ENCODE peak calls at places on chromosomes 5 and 9, in six cellular contexts. One of them, this sample, is unnamed.

GRCh38 chr9:83066771-83067170 is 3.8 kb upstream of the RASEF start:
- DNase-seq in left lung: no peak
- DNase-seq in lower lobe of right lung: no peak
- DNase-seq in body of pancreas: no peak
- DNase-seq in neural progenitor cell: no peak
- DNase-seq in IMR-90: peak; percentile 89
- DNase-seq in this sample: no peak

GRCh38 chr9:89597711-89598707 is 6.8 kb upstream of the GADD45G start:
- DNase-seq in neural progenitor cell: peak; percentile 74
- DNase-seq in left lung: no peak
- DNase-seq in IMR-90: peak; percentile 59
- DNase-seq in body of pancreas: peak; percentile 66
- DNase-seq in lower lobe of right lung: no peak
- DNase-seq in this sample: peak; percentile 70

GRCh38 chr5:386432-387341 is 56.3 kb upstream of the EXOC3 start:
- DNase-seq in neural progenitor cell: no peak
- DNase-seq in IMR-90: peak; percentile 76
- DNase-seq in left lung: no peak
- DNase-seq in body of pancreas: no peak
- DNase-seq in lower lobe of right lung: no peak
- DNase-seq in this sample: peak; percentile 26

GRCh38 chr5:78287833-78288232 is 6.7 kb downstream of the AP3B1 start:
- DNase-seq in IMR-90: peak; percentile 84
- DNase-seq in neural progenitor cell: no peak
- DNase-seq in left lung: no peak
- DNase-seq in body of pancreas: no peak
- DNase-seq in lower lobe of right lung: no peak
- DNase-seq in this sample: no peak

GRCh38 chr5:18720002-18720401 is 1085.7 kb downstream of the TAF11L14 start:
- DNase-seq in lower lobe of right lung: no peak
- DNase-seq in neural progenitor cell: no peak
- DNase-seq in IMR-90: no peak
- DNase-seq in body of pancreas: no peak
- DNase-seq in left lung: no peak
- DNase-seq in this sample: no peak

GRCh38 chr5:17305024-17305423 is 87.6 kb downstream of the BASP1 start:
- DNase-seq in body of pancreas: no peak
- DNase-seq in left lung: no peak
- DNase-seq in IMR-90: peak; percentile 76
- DNase-seq in lower lobe of right lung: no peak
- DNase-seq in neural progenitor cell: no peak
- DNase-seq in this sample: no peak

GRCh38 chr5:138065102-138065501 is 18.7 kb upstream of the WNT8A start:
- DNase-seq in lower lobe of right lung: no peak
- DNase-seq in neural progenitor cell: peak; percentile 24
- DNase-seq in left lung: no peak
- DNase-seq in body of pancreas: no peak
- DNase-seq in IMR-90: no peak
- DNase-seq in this sample: peak; percentile 79

GRCh38 chr5:89105836-89106235 is 222.9 kb upstream of the MEF2C start:
- DNase-seq in IMR-90: no peak
- DNase-seq in neural progenitor cell: no peak
- DNase-seq in body of pancreas: no peak
- DNase-seq in lower lobe of right lung: no peak
- DNase-seq in left lung: no peak
- DNase-seq in this sample: no peak

GRCh38 chr5:69079556-69079955 is 14.3 kb upstream of the SLC30A5 start:
- DNase-seq in neural progenitor cell: no peak
- DNase-seq in left lung: no peak
- DNase-seq in lower lobe of right lung: no peak
- DNase-seq in body of pancreas: peak; percentile 58
- DNase-seq in IMR-90: no peak
- DNase-seq in this sample: no peak

GRCh38 chr5:122332589-122333555 is 20.8 kb downstream of the SNCAIP start:
- DNase-seq in IMR-90: no peak
- DNase-seq in body of pancreas: no peak
- DNase-seq in lower lobe of right lung: no peak
- DNase-seq in left lung: no peak
- DNase-seq in neural progenitor cell: peak; percentile 30
- DNase-seq in this sample: peak; percentile 14

GRCh38 chr9:113934826-113935676 is 58.9 kb downstream of the ZNF618 start:
- DNase-seq in lower lobe of right lung: no peak
- DNase-seq in neural progenitor cell: no peak
- DNase-seq in body of pancreas: no peak
- DNase-seq in left lung: no peak
- DNase-seq in IMR-90: no peak
- DNase-seq in this sample: no peak

GRCh38 chr9:93884808-93885207 is 70.3 kb downstream of the BARX1 start:
- DNase-seq in left lung: no peak
- DNase-seq in body of pancreas: no peak
- DNase-seq in lower lobe of right lung: no peak
- DNase-seq in neural progenitor cell: no peak
- DNase-seq in IMR-90: no peak
- DNase-seq in this sample: no peak

GRCh38 chr5:93721045-93721444 is 20.4 kb downstream of the POU5F2 start:
- DNase-seq in lower lobe of right lung: no peak
- DNase-seq in left lung: no peak
- DNase-seq in body of pancreas: no peak
- DNase-seq in neural progenitor cell: no peak
- DNase-seq in IMR-90: no peak
- DNase-seq in this sample: no peak

GRCh38 chr9:93962561-93963440 is 7.6 kb upstream of the BARX1 start:
- DNase-seq in lower lobe of right lung: peak; percentile 85
- DNase-seq in IMR-90: peak; percentile 78
- DNase-seq in neural progenitor cell: peak; percentile 93
- DNase-seq in left lung: peak; percentile 86
- DNase-seq in body of pancreas: peak; percentile 86
- DNase-seq in this sample: peak; percentile 89

GRCh38 chr5:169954786-169955185 is 25.5 kb downstream of the INSYN2B start:
- DNase-seq in body of pancreas: no peak
- DNase-seq in lower lobe of right lung: no peak
- DNase-seq in left lung: no peak
- DNase-seq in neural progenitor cell: no peak
- DNase-seq in IMR-90: no peak
- DNase-seq in this sample: no peak

GRCh38 chr5:34791761-34792244 is 47.2 kb upstream of the TTC23L start:
- DNase-seq in left lung: no peak
- DNase-seq in lower lobe of right lung: no peak
- DNase-seq in neural progenitor cell: no peak
- DNase-seq in IMR-90: peak; percentile 81
- DNase-seq in body of pancreas: no peak
- DNase-seq in this sample: no peak

GRCh38 chr5:143161893-143162520 is 241.5 kb downstream of the NR3C1 start:
- DNase-seq in IMR-90: peak; percentile 89
- DNase-seq in lower lobe of right lung: no peak
- DNase-seq in neural progenitor cell: no peak
- DNase-seq in left lung: no peak
- DNase-seq in body of pancreas: no peak
- DNase-seq in this sample: no peak

GRCh38 chr5:36305571-36306326 is 4.0 kb upstream of the RANBP3L start:
- DNase-seq in left lung: no peak
- DNase-seq in body of pancreas: peak; percentile 50
- DNase-seq in IMR-90: peak; percentile 38
- DNase-seq in neural progenitor cell: no peak
- DNase-seq in lower lobe of right lung: peak; percentile 47
- DNase-seq in this sample: peak; percentile 12

GRCh38 chr9:10250200-10250599 is 362.6 kb downstream of the PTPRD start:
- DNase-seq in neural progenitor cell: no peak
- DNase-seq in body of pancreas: no peak
- DNase-seq in lower lobe of right lung: no peak
- DNase-seq in left lung: no peak
- DNase-seq in IMR-90: no peak
- DNase-seq in this sample: no peak

DNA sequence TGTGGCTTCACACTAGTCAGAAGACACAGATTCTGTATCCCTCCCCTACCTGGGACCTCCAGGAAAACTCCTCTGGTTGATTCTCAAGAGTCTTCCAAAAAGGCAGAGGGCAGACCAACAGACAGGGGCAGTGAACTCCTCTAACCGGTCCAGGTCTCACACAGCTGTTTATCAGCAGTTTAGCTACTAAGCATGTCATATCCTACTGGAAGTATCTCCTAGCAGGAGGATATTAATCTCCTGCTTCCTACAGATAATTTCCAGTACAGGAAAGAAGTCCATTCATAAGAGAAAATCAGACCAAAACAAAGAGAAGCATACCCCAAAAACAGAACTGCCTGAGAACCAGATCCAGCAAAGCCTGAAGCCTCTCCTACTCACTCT is 64.3 kb downstream of the DTWD2 start:
- DNase-seq in neural progenitor cell: no peak
- DNase-seq in IMR-90: no peak
- DNase-seq in body of pancreas: no peak
- DNase-seq in lower lobe of right lung: no peak
- DNase-seq in left lung: no peak
- DNase-seq in this sample: no peak
- H3K4me3 ChIP-seq in neural progenitor cell: no peak overlapping the region
- H3K4me3 ChIP-seq in IMR-90: no peak overlapping the region
- H3K4me3 ChIP-seq in body of pancreas: no peak overlapping the region
- H3K4me3 ChIP-seq in lower lobe of right lung: no peak overlapping the region
- H3K4me3 ChIP-seq in left lung: no peak overlapping the region
- H3K4me3 ChIP-seq in this sample: no peak overlapping the region

DNA sequence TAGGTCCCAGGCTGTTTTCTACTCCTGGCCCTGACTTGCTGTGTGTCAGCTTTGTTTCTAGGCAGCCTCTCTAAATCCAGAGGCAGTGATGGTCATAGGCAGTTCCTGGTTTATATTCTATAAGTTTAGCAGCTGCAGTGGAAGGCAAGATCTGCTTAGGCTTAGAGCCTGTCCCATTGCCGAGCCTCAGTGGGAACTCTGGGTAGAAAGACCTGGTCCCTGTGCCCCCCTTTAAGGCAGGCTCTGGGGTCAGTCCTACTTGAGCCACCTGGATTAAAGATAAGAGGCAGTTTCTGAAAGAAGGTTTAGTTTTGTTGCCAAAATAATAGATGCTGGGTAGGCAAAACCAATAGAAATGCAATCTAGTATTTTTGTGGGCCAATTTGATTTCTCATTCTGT is 13.6 kb downstream of the MCCC2 start:
- DNase-seq in body of pancreas: no peak
- DNase-seq in IMR-90: no peak
- DNase-seq in left lung: no peak
- DNase-seq in neural progenitor cell: no peak
- DNase-seq in lower lobe of right lung: no peak
- DNase-seq in this sample: no peak
- H3K36me3 ChIP-seq in body of pancreas: peaks cover 23% of the 10 kb centered on the region
- H3K36me3 ChIP-seq in IMR-90: peaks cover 8% of the 10 kb centered on the region
- H3K36me3 ChIP-seq in left lung: peaks cover 76% of the 10 kb centered on the region
- H3K36me3 ChIP-seq in neural progenitor cell: no peaks in the 10 kb centered on the region
- H3K36me3 ChIP-seq in lower lobe of right lung: peaks cover 82% of the 10 kb centered on the region
- H3K36me3 ChIP-seq in this sample: peaks cover 18% of the 10 kb centered on the region

GRCh38 chr5:171309276-171309525 is 153 bp downstream of the TLX3 start:
- DNase-seq in left lung: no peak
- DNase-seq in lower lobe of right lung: no peak
- DNase-seq in IMR-90: no peak
- DNase-seq in neural progenitor cell: no peak
- DNase-seq in body of pancreas: no peak
- DNase-seq in this sample: no peak
- H3K27me3 ChIP-seq in left lung: peaks cover 96% of the 10 kb centered on the region
- H3K27me3 ChIP-seq in lower lobe of right lung: peaks cover 94% of the 10 kb centered on the region
- H3K27me3 ChIP-seq in IMR-90: peaks cover 97% of the 10 kb centered on the region
- H3K27me3 ChIP-seq in neural progenitor cell: peaks cover 100% of the 10 kb centered on the region
- H3K27me3 ChIP-seq in body of pancreas: peaks cover 68% of the 10 kb centered on the region
- H3K27me3 ChIP-seq in this sample: peaks cover 100% of the 10 kb centered on the region

DNA sequence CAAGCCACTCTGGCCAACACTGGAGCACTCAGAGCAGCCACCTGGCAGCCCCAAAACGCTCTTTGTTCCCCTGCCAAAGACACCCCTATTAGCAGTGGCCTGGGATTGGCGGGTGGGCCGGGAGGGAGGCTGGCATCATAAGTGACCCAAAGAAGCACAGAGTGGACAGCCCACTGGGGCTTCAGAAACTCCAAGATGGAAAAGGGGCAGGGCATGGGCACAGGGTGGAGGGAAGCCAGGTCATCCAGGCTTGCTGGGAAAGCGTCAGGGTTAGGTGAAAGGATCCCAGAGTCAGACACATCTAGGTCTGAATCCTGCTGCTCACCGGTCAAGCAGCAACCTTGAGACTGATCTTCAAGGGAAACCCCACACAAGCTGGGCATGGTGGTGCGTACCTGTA is 14.8 kb downstream of the EEIG1 start:
- DNase-seq in body of pancreas: no peak
- DNase-seq in lower lobe of right lung: no peak
- DNase-seq in IMR-90: no peak
- DNase-seq in left lung: no peak
- DNase-seq in neural progenitor cell: no peak
- DNase-seq in this sample: no peak
- H3K4me3 ChIP-seq in body of pancreas: no peak overlapping the region
- H3K4me3 ChIP-seq in lower lobe of right lung: peak overlapping the region; percentile 27
- H3K4me3 ChIP-seq in IMR-90: no peak overlapping the region
- H3K4me3 ChIP-seq in left lung: no peak overlapping the region
- H3K4me3 ChIP-seq in neural progenitor cell: no peak overlapping the region
- H3K4me3 ChIP-seq in this sample: no peak overlapping the region

GRCh38 chr5:55416306-55416705 is 108.5 kb downstream of the MTREX start:
- DNase-seq in body of pancreas: no peak
- DNase-seq in lower lobe of right lung: no peak
- DNase-seq in neural progenitor cell: no peak
- DNase-seq in left lung: no peak
- DNase-seq in IMR-90: peak; percentile 41
- DNase-seq in this sample: no peak

GRCh38 chr5:55418994-55419991 is 111.5 kb downstream of the MTREX start:
- DNase-seq in IMR-90: peak; percentile 60
- DNase-seq in body of pancreas: no peak
- DNase-seq in lower lobe of right lung: no peak
- DNase-seq in left lung: no peak
- DNase-seq in neural progenitor cell: no peak
- DNase-seq in this sample: no peak

GRCh38 chr5:55411881-55412280 is 104.1 kb downstream of the MTREX start:
- DNase-seq in lower lobe of right lung: no peak
- DNase-seq in left lung: no peak
- DNase-seq in body of pancreas: no peak
- DNase-seq in IMR-90: no peak
- DNase-seq in neural progenitor cell: no peak
- DNase-seq in this sample: no peak

GRCh38 chr5:55413644-55414043 is 105.9 kb downstream of the MTREX start:
- DNase-seq in lower lobe of right lung: no peak
- DNase-seq in neural progenitor cell: no peak
- DNase-seq in left lung: no peak
- DNase-seq in body of pancreas: no peak
- DNase-seq in IMR-90: no peak
- DNase-seq in this sample: no peak

DNA sequence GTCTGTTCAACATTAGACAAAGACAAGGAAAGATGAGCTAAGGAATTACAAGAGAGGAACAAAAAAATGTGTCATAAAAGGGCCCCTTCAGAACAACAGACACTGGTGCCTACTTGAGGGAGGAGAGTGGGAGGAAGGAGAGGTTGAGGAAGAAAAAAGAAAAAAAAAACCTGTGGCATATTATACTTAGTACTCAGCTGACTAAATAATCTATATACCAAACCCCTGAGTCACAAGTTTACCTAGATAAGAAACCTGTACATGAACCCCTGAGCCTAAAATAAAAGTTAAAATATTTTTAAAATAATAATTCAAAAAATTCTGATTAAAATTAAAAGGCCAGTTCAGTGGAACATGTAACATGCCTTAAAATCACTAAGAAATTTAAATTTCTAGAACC is 107.3 kb downstream of the MTREX start:
- DNase-seq in body of pancreas: no peak
- DNase-seq in neural progenitor cell: no peak
- DNase-seq in IMR-90: no peak
- DNase-seq in left lung: no peak
- DNase-seq in lower lobe of right lung: no peak
- DNase-seq in this sample: no peak
- H3K36me3 ChIP-seq in body of pancreas: peaks cover 5% of the 10 kb centered on the region
- H3K36me3 ChIP-seq in neural progenitor cell: peaks cover 30% of the 10 kb centered on the region
- H3K36me3 ChIP-seq in IMR-90: peaks cover 3% of the 10 kb centered on the region
- H3K36me3 ChIP-seq in left lung: peaks cover 50% of the 10 kb centered on the region
- H3K36me3 ChIP-seq in lower lobe of right lung: peaks cover 57% of the 10 kb centered on the region
- H3K36me3 ChIP-seq in this sample: peaks cover 3% of the 10 kb centered on the region